ENCODE peak calls at places on chromosomes 7 and 10, in six cellular contexts. L is H9, F is mesendoderm, P is IMR-90, C is H1, D is neuronal stem cell. Z is an unnamed sample.

GRCh38 chr7:140646931-140647647 is 6.5 kb upstream of the DENND2A start:
- DNase-seq in C (no peak), F (peak; percentile 89), D (no peak), P (peak; percentile 37), L (peak; percentile 84), Z (peak; percentile 58)

GRCh38 chr10:129814681-129815646 is 149.1 kb downstream of the EBF3 start:
- DNase-seq in C (no peak), D (no peak), F (peak; percentile 13), P (no peak), L (no peak), Z (no peak)

GRCh38 chr7:75623390-75624133 is 115.2 kb downstream of the HIP1 start:
- DNase-seq in C (no peak), D (no peak), P (peak; percentile 11), F (peak; percentile 64), L (no peak), Z (peak; percentile 47)

GRCh38 chr10:74973993-74974392 is 137.5 kb upstream of the SAMD8 start:
- DNase-seq in P (no peak), L (no peak), D (no peak), F (no peak), C (no peak), Z (no peak)

GRCh38 chr10:93815304-93816091 is 57.8 kb downstream of the LGI1 start:
- DNase-seq in P (no peak), L (peak; percentile 37), C (no peak), D (peak; percentile 26), F (peak; percentile 57), Z (peak; percentile 59)

GRCh38 chr7:19146699-19147098 is 1.5 kb upstream of the FERD3L start:
- DNase-seq in F (peak; percentile 51), C (no peak), P (peak; percentile 46), D (peak; percentile 44), L (no peak), Z (peak; percentile 39)

GRCh38 chr7:24406053-24406561 is 122.1 kb downstream of the NPY start:
- DNase-seq in D (no peak), P (no peak), F (no peak), L (peak; percentile 64), C (no peak), Z (no peak)

GRCh38 chr7:157408258-157409101 is 71.7 kb downstream of the DNAJB6 start:
- DNase-seq in C (no peak), P (no peak), F (no peak), L (no peak), D (no peak), Z (no peak)

GRCh38 chr10:105351187-105351586 is 710.1 kb downstream of the SORCS3 start:
- DNase-seq in L (no peak), F (no peak), P (no peak), C (no peak), D (no peak), Z (no peak)

GRCh38 chr7:137985253-137985896 is 16.5 kb downstream of the CREB3L2 start:
- DNase-seq in F (no peak), D (no peak), C (no peak), P (peak; percentile 52), L (no peak), Z (no peak)

GRCh38 chr7:6476596-6477374 is 29.0 kb upstream of the DAGLB start:
- DNase-seq in F (no peak), D (no peak), L (no peak), P (no peak), C (no peak), Z (no peak)

GRCh38 chr7:2734084-2734601 is 46.1 kb downstream of the AMZ1 start:
- DNase-seq in P (no peak), C (no peak), L (peak; percentile 14), D (no peak), F (no peak), Z (no peak)

GRCh38 chr10:132395704-132396494 is 1.1 kb upstream of the PWWP2B start:
- DNase-seq in F (peak; percentile 80), L (peak; percentile 78), P (no peak), C (no peak), D (no peak), Z (peak; percentile 67)

GRCh38 chr7:82633592-82633991 is 190.0 kb upstream of the CACNA2D1 start:
- DNase-seq in L (no peak), P (no peak), C (no peak), D (no peak), F (no peak), Z (no peak)

GRCh38 chr10:178208-178607 is 43.0 kb downstream of the ZMYND11 start:
- DNase-seq in P (peak; percentile 68), F (no peak), C (no peak), L (no peak), D (no peak), Z (peak; percentile 52)

GRCh38 chr7:105202561-105203130 is 186.1 kb downstream of the SRPK2 start:
- DNase-seq in C (no peak), F (no peak), D (no peak), L (no peak), P (peak; percentile 33), Z (peak; percentile 52)

GRCh38 chr7:138433583-138434437 is 26.2 kb upstream of the TRIM24 start:
- DNase-seq in P (no peak), L (no peak), D (no peak), F (no peak), C (no peak), Z (no peak)

GRCh38 chr7:100503350-100503735 is 19.6 kb downstream of the NYAP1 start:
- DNase-seq in L (no peak), D (no peak), P (peak; percentile 46), C (no peak), F (peak; percentile 16), Z (no peak)

GRCh38 chr10:133087045-133087678 is 562 bp upstream of the ADGRA1 start:
- DNase-seq in D (no peak), F (no peak), L (no peak), C (no peak), P (no peak), Z (no peak)

GRCh38 chr10:5948999-5949759 is 28.2 kb downstream of the IL15RA start:
- DNase-seq in C (peak; percentile 38), F (peak; percentile 75), P (peak; percentile 71), D (peak; percentile 15), L (peak; percentile 76), Z (peak; percentile 57)

GRCh38 chr7:148501707-148502139 is 88.8 kb upstream of the C7orf33 start:
- DNase-seq in D (no peak), L (peak; percentile 80), F (peak; percentile 86), P (no peak), C (peak; percentile 36), Z (no peak)

GRCh38 chr7:85699482-85699881 is 512.6 kb upstream of the SEMA3D start:
- DNase-seq in C (no peak), D (no peak), L (no peak), P (no peak), F (no peak), Z (no peak)

GRCh38 chr10:90917231-90917967 is 3.5 kb downstream of the ANKRD1 start:
- DNase-seq in F (no peak), P (no peak), D (no peak), C (no peak), L (no peak), Z (peak; percentile 26)

GRCh38 chr7:151454932-151455530 is 15.1 kb upstream of the CRYGN start:
- DNase-seq in C (no peak), D (no peak), L (peak; percentile 29), P (no peak), F (no peak), Z (no peak)

GRCh38 chr10:78178940-78179339 is 145.3 kb downstream of the RPS24 start:
- DNase-seq in F (peak; percentile 48), L (peak; percentile 71), C (no peak), P (peak; percentile 56), D (no peak), Z (no peak)

GRCh38 chr10:65566906-65567305 is 1358.9 kb upstream of the LRRTM3 start:
- DNase-seq in F (no peak), D (peak; percentile 26), C (no peak), P (no peak), L (no peak), Z (no peak)

GRCh38 chr7:37765872-37766525 is 82.4 kb upstream of the NME8 start:
- DNase-seq in D (no peak), C (no peak), L (no peak), P (no peak), F (no peak), Z (no peak)

GRCh38 chr10:49618861-49619260 is 5.0 kb downstream of the CHAT start:
- DNase-seq in P (no peak), D (no peak), C (no peak), F (no peak), L (peak; percentile 3), Z (no peak)

GRCh38 chr10:97961979-97962378 is 68.4 kb downstream of the CRTAC1 start:
- DNase-seq in D (no peak), C (no peak), F (no peak), P (no peak), L (no peak), Z (no peak)

GRCh38 chr10:110372656-110373055 is 67.9 kb upstream of the SMNDC1 start:
- DNase-seq in C (no peak), F (no peak), D (no peak), P (no peak), L (no peak), Z (no peak)

GRCh38 chr7:151062399-151063211 is 3.2 kb downstream of the SLC4A2 start:
- DNase-seq in C (peak; percentile 95), L (peak; percentile 98), D (peak; percentile 77), F (peak; percentile 99), P (peak; percentile 76), Z (peak; percentile 83)

GRCh38 chr10:87518937-87519336 is 14.2 kb downstream of the MINPP1 start:
- DNase-seq in D (no peak), C (no peak), L (no peak), F (no peak), P (no peak), Z (no peak)

GRCh38 chr7:44289341-44290249 is 35.8 kb downstream of the CAMK2B start:
- DNase-seq in L (peak; percentile 32), F (no peak), C (no peak), D (no peak), P (no peak), Z (no peak)

GRCh38 chr7:127349881-127350280 is 42.6 kb downstream of the ZNF800 start:
- DNase-seq in F (no peak), C (no peak), D (no peak), L (no peak), P (no peak), Z (no peak)

GRCh38 chr7:128788446-128789412 is 3.0 kb upstream of the CCDC136 start:
- DNase-seq in D (no peak), F (no peak), L (no peak), C (no peak), P (no peak), Z (no peak)

GRCh38 chr7:83821866-83822265 is 172.9 kb upstream of the SEMA3E start:
- DNase-seq in D (no peak), C (no peak), F (no peak), P (no peak), L (no peak), Z (no peak)
- H2BK15ac ChIP-seq in D (no peak overlapping the region), C (no peak overlapping the region), F (no peak overlapping the region), P (no peak overlapping the region), L (no peak overlapping the region), Z (no peak overlapping the region)

GRCh38 chr7:4707134-4707651 is 25.1 kb downstream of the FOXK1 start:
- DNase-seq in P (no peak), C (peak; percentile 41), L (peak; percentile 74), F (peak; percentile 86), D (peak; percentile 43), Z (peak; percentile 81)
- H3K18ac ChIP-seq in P (no peak overlapping the region), C (peak overlapping the region; percentile 3), L (peak overlapping the region; percentile 98), F (peak overlapping the region; percentile 42), D (peak overlapping the region; percentile 73), Z (peak overlapping the region; percentile 67)

GRCh38 chr7:51521054-51521453 is 204.4 kb upstream of the COBL start:
- DNase-seq in L (no peak), C (no peak), D (no peak), P (no peak), F (no peak), Z (no peak)
- H3K23ac ChIP-seq in L (no peak overlapping the region), C (no peak overlapping the region), D (peak overlapping the region; percentile 27), P (no peak overlapping the region), F (no peak overlapping the region), Z (no peak overlapping the region)

GRCh38 chr7:102216573-102217314 is 69.9 kb upstream of the SH2B2 start:
- DNase-seq in C (no peak), F (no peak), D (no peak), L (no peak), P (no peak), Z (no peak)
- H2BK15ac ChIP-seq in C (no peak overlapping the region), F (no peak overlapping the region), D (no peak overlapping the region), L (no peak overlapping the region), P (no peak overlapping the region), Z (no peak overlapping the region)